ENCODE peak calls at places on chromosomes 5 and 9, in eight cellular contexts. U, Z, V, W, F, H, Y and A are unnamed samples.

GRCh38 chr5:103375356-103375755 is 116.8 kb downstream of the MACIR start:
- DNase-seq in F (no peak), W (peak), V (peak), H (peak), U (peak), Z (no peak), Y (no peak), A (no peak)

GRCh38 chr5:1050449-1051365 is 42.1 kb downstream of the NKD2 start:
- DNase-seq in Y (no peak), W (no peak), U (no peak), F (no peak), V (no peak), Z (peak), H (no peak), A (peak)

GRCh38 chr5:122097391-122097790 is 19.3 kb upstream of the LOX start:
- DNase-seq in H (no peak), V (no peak), W (no peak), Y (no peak), Z (no peak), U (no peak), F (no peak), A (no peak)

GRCh38 chr9:14180077-14180941 is 133.6 kb downstream of the NFIB start:
- DNase-seq in W (no peak), V (no peak), F (no peak), Y (no peak), Z (no peak), U (no peak), H (no peak), A (peak)

GRCh38 chr9:4923580-4924544 is 61.2 kb upstream of the JAK2 start:
- DNase-seq in Y (no peak), U (no peak), F (peak), V (peak), H (peak), W (no peak), Z (peak), A (no peak)

GRCh38 chr9:116370587-116370986 is 217.0 kb downstream of the PAPPA start:
- DNase-seq in Z (no peak), W (no peak), U (no peak), V (no peak), Y (no peak), H (no peak), F (no peak), A (no peak)

GRCh38 chr5:3993856-3994473 is 398.3 kb downstream of the IRX1 start:
- DNase-seq in Z (no peak), W (no peak), H (no peak), V (no peak), U (no peak), F (no peak), Y (no peak), A (peak)

GRCh38 chr9:132780230-132781007 is 97.7 kb downstream of the AK8 start:
- DNase-seq in U (no peak), H (no peak), W (no peak), Z (no peak), Y (no peak), V (no peak), F (no peak), A (no peak)

GRCh38 chr5:133797167-133797566 is 171.3 kb downstream of the C5orf15 start:
- DNase-seq in Z (no peak), F (no peak), Y (no peak), W (peak), U (no peak), V (no peak), H (no peak), A (no peak)

GRCh38 chr9:35903049-35903448 is 3.0 kb upstream of the HRCT1 start:
- DNase-seq in H (peak), U (no peak), Z (no peak), W (peak), V (peak), Y (peak), F (peak), A (no peak)

GRCh38 chr5:68476854-68477253 is 261.3 kb downstream of the PIK3R1 start:
- DNase-seq in U (no peak), Z (no peak), V (no peak), Y (no peak), H (peak), F (no peak), W (no peak), A (peak)

GRCh38 chr5:68482199-68482598 is 266.6 kb downstream of the PIK3R1 start:
- DNase-seq in F (no peak), V (no peak), U (no peak), H (no peak), W (no peak), Z (no peak), Y (no peak), A (no peak)

GRCh38 chr5:149157330-149157729 is 16.0 kb downstream of the ABLIM3 start:
- DNase-seq in U (no peak), V (no peak), F (no peak), H (no peak), Y (no peak), Z (no peak), W (no peak), A (no peak)

GRCh38 chr5:133035224-133035623 is 8.9 kb upstream of the ZCCHC10 start:
- DNase-seq in W (no peak), H (no peak), Y (no peak), F (no peak), V (no peak), Z (no peak), U (no peak), A (no peak)

GRCh38 chr9:97593960-97594359 is 39.2 kb downstream of the TSTD2 start:
- DNase-seq in Y (no peak), W (no peak), V (no peak), H (no peak), F (peak), Z (no peak), U (no peak), A (no peak)

GRCh38 chr9:16344343-16344742 is 526.1 kb downstream of the BNC2 start:
- DNase-seq in H (peak), Z (peak), V (peak), Y (no peak), U (peak), F (peak), W (peak), A (no peak)

GRCh38 chr5:17340363-17340762 is 122.9 kb downstream of the BASP1 start:
- DNase-seq in W (peak), Z (no peak), U (no peak), F (peak), H (no peak), Y (no peak), V (peak), A (no peak)

GRCh38 chr9:133058550-133059320 is 3.0 kb upstream of the CEL start:
- DNase-seq in W (no peak), Y (no peak), F (no peak), Z (no peak), V (no peak), H (no peak), U (no peak), A (no peak)

GRCh38 chr5:170681013-170681433 is 102.5 kb upstream of the GABRP start:
- DNase-seq in Z (peak), F (peak), H (peak), W (peak), U (no peak), Y (no peak), V (peak), A (peak)
- H3K4me3 ChIP-seq in Z (no peak), F (no peak), H (no peak), W (no peak), U (no peak), Y (no peak), V (no peak), A (no peak)

DNA sequence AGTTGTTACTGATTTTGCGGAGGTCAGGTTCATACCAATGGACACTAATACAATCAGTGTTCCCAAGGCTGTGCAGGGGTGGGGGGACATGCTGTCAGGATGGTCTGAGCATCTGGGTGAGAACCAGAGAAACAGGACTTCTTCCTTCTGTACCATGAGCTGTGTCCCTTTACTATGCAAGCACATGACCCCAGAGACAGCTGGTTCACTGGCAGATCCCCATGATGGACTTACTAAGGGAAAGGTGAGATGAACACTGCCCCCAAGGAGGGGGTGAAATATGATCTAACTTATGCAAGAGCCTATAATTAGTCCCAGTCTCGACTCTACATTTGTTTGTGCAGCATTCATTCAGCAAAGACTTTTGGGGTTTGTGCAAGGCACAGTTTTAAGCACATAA is 91.4 kb downstream of the LIFR start:
- DNase-seq in V (no peak), H (no peak), Y (no peak), F (peak), W (no peak), U (no peak), Z (no peak), A (no peak)
- H3K27ac ChIP-seq in V (no peak), H (peak), Y (no peak), F (no peak), W (no peak), U (peak), Z (peak), A (peak)

DNA sequence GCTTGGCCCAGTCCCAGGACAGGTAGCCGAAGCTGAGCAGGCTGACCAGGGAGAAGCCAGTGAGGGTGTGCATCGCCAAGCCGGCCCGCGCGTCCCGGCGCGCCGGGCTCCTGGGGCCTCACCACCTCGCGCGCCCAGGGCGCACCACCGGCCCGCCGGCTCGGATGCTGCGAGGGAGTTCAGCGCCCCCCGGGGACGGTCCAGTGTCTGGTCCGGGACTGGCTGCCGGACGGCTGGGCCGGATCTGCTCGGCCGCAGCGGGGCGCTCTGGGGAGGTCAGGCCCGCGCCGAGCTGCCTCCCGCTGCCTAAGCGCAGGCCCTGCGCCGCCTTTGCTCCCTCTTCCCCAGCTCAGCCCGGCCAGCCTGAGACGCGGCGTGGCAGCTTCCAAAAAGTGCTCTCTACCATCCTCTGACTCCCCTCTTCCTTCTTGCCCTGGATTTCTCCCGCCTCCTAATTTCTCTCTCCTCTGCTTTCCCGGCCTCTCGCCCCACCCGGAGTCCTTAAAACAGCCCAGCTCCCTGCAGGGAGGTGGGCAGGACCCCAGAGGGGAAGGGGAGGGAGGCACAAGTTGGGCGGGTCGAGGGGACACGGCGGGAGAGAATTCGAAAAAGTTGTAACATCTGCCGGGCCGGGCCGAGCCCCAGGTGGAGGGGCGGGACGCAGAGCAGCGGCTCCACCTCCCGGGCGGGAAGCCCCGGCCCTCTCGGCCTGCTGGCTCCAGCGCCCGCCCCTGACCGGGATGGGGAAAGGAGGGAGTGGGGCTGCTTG is at the start of gene ARSI:
- DNase-seq in W (no peak), F (peak), Y (no peak), V (no peak), U (peak), Z (no peak), H (peak), A (peak)
- H3K4me3 ChIP-seq in W (peak), F (peak), Y (no peak), V (peak), U (peak), Z (no peak), H (peak), A (peak)

GRCh38 chr9:117706421-117707150 is 2.4 kb downstream of the TLR4 start:
- DNase-seq in V (no peak), F (peak), Z (peak), H (no peak), W (peak), Y (no peak), U (no peak), A (no peak)

GRCh38 chr9:117704597-117704996 is 394 bp downstream of the TLR4 start:
- DNase-seq in W (no peak), V (no peak), Y (no peak), H (no peak), F (no peak), Z (no peak), U (no peak), A (no peak)

GRCh38 chr9:117704024-117704575 is at the start of gene TLR4:
- DNase-seq in H (no peak), F (peak), Y (no peak), U (no peak), Z (peak), W (peak), V (no peak), A (peak)

GRCh38 chr9:117705386-117705785 is 1.2 kb downstream of the TLR4 start:
- DNase-seq in F (no peak), H (no peak), W (no peak), U (no peak), V (no peak), Z (peak), Y (no peak), A (no peak)

DNA sequence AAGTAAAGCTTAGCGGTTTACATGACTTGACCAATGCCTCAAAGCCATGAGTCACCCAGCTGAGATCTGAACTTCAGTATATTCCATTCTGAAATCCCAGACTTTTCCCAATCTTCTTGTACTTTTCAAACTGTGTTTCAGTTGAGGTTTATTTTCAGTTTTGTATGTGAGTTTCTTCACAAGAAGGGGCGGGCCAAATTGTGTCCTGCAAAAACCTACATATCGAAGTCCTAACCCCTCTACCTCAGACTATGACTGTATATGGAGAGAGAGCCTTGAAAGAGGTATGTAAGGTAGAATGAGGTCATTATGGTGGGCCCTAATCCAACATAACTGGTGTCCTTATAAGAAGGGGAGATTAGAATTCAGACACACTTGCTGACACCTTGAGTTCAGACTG is 665 bp upstream of the TLR4 start:
- DNase-seq in H (no peak), Z (peak), U (no peak), Y (no peak), F (peak), V (no peak), W (no peak), A (no peak)
- H3K27ac ChIP-seq in H (no peak), Z (peak), U (no peak), Y (no peak), F (peak), V (no peak), W (peak), A (peak)

DNA sequence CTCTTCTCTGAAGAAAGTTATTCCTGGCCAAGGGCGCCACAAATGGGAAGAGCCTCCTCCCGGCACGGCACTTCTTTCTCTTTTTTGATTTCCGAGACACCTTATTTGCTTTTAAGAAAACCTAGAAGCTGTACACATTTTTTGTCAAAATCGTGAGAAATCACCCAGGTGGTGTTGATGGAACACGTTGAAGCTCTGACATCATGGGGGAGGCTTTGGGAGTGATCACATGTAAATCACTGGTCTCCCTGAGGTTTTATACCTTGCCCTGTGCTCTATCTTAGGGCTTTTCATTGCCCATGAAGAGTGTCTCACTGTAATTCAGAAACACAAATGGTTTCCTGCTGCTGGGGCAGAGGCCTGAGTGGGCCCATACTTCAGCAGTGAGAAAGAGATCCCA is 27.4 kb downstream of the SLC36A1 start:
- DNase-seq in U (no peak), W (no peak), H (no peak), F (no peak), Z (no peak), V (no peak), Y (no peak), A (no peak)
- H3K4me3 ChIP-seq in U (no peak), W (no peak), H (no peak), F (no peak), Z (no peak), V (no peak), Y (no peak), A (no peak)

GRCh38 chr5:125200842-125201373 is 454.5 kb upstream of the ZNF608 start:
- DNase-seq in Y (no peak), H (no peak), V (no peak), U (no peak), Z (no peak), F (no peak), W (no peak), A (no peak)
- H3K27ac ChIP-seq in Y (no peak), H (no peak), V (no peak), U (no peak), Z (no peak), F (no peak), W (no peak), A (no peak)